ENCODE peak calls at places on chromosomes 3 and 15, in eight cellular contexts. N, O, U, Y, X, K, P and H are unnamed samples.

GRCh38 chr3:13132281-13132680 is 59.1 kb upstream of the IQSEC1 start:
- DNase-seq in N (no peak), O (no peak), U (no peak), Y (peak), X (peak), K (no peak), P (no peak), H (no peak)

GRCh38 chr15:99108993-99109392 is 4.1 kb downstream of the SYNM start:
- DNase-seq in N (no peak), O (no peak), U (no peak), Y (no peak), X (no peak), K (no peak), P (no peak), H (no peak)

GRCh38 chr15:58724471-58724870 is 25.0 kb downstream of the ADAM10 start:
- DNase-seq in N (no peak), O (peak), U (peak), Y (no peak), X (no peak), K (no peak), P (no peak), H (no peak)

GRCh38 chr3:17057316-17057715 is 172.6 kb downstream of the PLCL2 start:
- DNase-seq in N (no peak), O (peak), U (peak), Y (no peak), X (no peak), K (no peak), P (no peak), H (no peak)

GRCh38 chr3:184185461-184186183 is 377 bp upstream of the ABCF3 start:
- DNase-seq in N (peak), O (peak), U (peak), Y (peak), X (peak), K (peak), P (peak), H (peak)

GRCh38 chr15:70617076-70617910 is 146.1 kb downstream of the UACA start:
- DNase-seq in N (no peak), O (no peak), U (peak), Y (no peak), X (no peak), K (no peak), P (no peak), H (no peak)

GRCh38 chr3:129584631-129585030 is 21.8 kb downstream of the PLXND1 start:
- DNase-seq in N (no peak), O (no peak), U (no peak), Y (no peak), X (no peak), K (no peak), P (no peak), H (no peak)

GRCh38 chr15:59567369-59567768 is 44.2 kb upstream of the GCNT3 start:
- DNase-seq in N (no peak), O (no peak), U (no peak), Y (peak), X (no peak), K (no peak), P (no peak), H (no peak)

GRCh38 chr15:88909956-88910831 is 3.0 kb downstream of the MFGE8 start:
- DNase-seq in N (no peak), O (peak), U (peak), Y (no peak), X (no peak), K (no peak), P (no peak), H (no peak)

GRCh38 chr3:9676780-9677179 is 26.9 kb upstream of the CPNE9 start:
- DNase-seq in N (no peak), O (no peak), U (no peak), Y (no peak), X (no peak), K (no peak), P (no peak), H (no peak)

GRCh38 chr3:14216257-14217048 is 37.8 kb downstream of the LSM3 start:
- DNase-seq in N (peak), O (peak), U (no peak), Y (no peak), X (peak), K (no peak), P (peak), H (peak)

GRCh38 chr3:60104045-60104444 is 1054.2 kb upstream of the CFAP20DC start:
- DNase-seq in N (no peak), O (no peak), U (no peak), Y (no peak), X (no peak), K (no peak), P (no peak), H (no peak)

GRCh38 chr3:142563491-142563997 is 15.0 kb downstream of the ATR start:
- DNase-seq in N (no peak), O (no peak), U (no peak), Y (no peak), X (no peak), K (no peak), P (no peak), H (no peak)

GRCh38 chr3:186930143-186930638 is at the start of gene ST6GAL1:
- DNase-seq in N (no peak), O (peak), U (peak), Y (peak), X (peak), K (no peak), P (peak), H (peak)

GRCh38 chr3:169901453-169901852 is 9.9 kb upstream of the SAMD7 start:
- DNase-seq in N (no peak), O (no peak), U (peak), Y (no peak), X (no peak), K (no peak), P (no peak), H (no peak)

GRCh38 chr3:128080323-128080898 is 28.2 kb downstream of the SEC61A1 start:
- DNase-seq in N (no peak), O (peak), U (peak), Y (no peak), X (no peak), K (no peak), P (no peak), H (no peak)

GRCh38 chr3:160564949-160565441 is 376 bp downstream of the KPNA4 start:
- DNase-seq in N (peak), O (peak), U (peak), Y (peak), X (peak), K (no peak), P (peak), H (peak)

GRCh38 chr3:164030194-164030593 is 1048.1 kb downstream of the SI start:
- DNase-seq in N (no peak), O (no peak), U (no peak), Y (no peak), X (no peak), K (no peak), P (no peak), H (no peak)

GRCh38 chr3:195551381-195551978 is 8.4 kb upstream of the PPP1R2 start:
- DNase-seq in N (no peak), O (no peak), U (no peak), Y (no peak), X (no peak), K (no peak), P (peak), H (no peak)

GRCh38 chr15:25065876-25066275 is 111.1 kb downstream of the SNRPN start:
- DNase-seq in N (no peak), O (no peak), U (no peak), Y (no peak), X (no peak), K (no peak), P (no peak), H (no peak)

GRCh38 chr15:27361418-27361817 is 390.4 kb downstream of the GABRG3 start:
- DNase-seq in N (no peak), O (no peak), U (no peak), Y (no peak), X (no peak), K (no peak), P (no peak), H (no peak)

DNA sequence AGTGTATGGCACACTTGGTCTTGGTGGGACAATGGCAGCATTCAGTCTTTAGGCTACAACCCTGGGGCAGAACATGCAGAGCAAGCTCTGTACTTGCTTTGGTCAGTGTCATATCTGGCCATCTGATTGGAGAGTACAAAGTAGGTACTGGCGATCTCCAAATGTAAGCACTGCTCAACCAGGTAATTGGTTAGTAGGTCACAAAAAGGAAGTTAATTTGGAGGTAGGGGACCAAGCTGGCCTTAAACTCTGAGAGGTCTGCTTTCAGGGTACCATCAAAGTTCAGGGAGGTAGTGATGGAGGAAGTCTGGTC is 3.3 kb upstream of the ABHD5 start:
- DNase-seq in N (no peak), O (no peak), U (no peak), Y (no peak), X (no peak), K (no peak), P (no peak), H (no peak)
- H3K27ac ChIP-seq in N (no peak), O (no peak), U (no peak), Y (no peak), X (no peak), K (no peak), P (no peak), H (no peak)

DNA sequence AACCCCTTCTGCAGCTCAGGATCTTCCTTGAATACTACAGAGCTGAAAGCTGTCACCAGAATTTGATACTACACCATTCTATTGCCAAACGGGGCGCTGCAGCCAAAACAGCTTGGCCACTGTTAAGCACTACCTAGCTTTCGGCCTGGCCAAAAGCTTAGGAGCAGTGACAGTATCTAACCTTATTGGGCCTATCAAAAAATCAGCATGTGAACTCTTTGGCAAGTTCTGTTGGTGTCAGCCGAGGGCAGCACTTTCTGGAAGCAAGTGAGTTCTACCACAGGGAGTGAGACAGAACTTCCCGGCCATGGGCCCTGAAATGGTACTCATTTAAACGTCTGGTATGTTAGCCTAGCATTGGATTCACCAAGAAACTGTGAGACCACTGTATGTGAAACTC is 16.1 kb upstream of the GYG1 start:
- DNase-seq in N (no peak), O (peak), U (no peak), Y (no peak), X (no peak), K (no peak), P (no peak), H (no peak)
- H3K27ac ChIP-seq in N (no peak), O (no peak), U (no peak), Y (peak), X (no peak), K (no peak), P (no peak), H (no peak)

DNA sequence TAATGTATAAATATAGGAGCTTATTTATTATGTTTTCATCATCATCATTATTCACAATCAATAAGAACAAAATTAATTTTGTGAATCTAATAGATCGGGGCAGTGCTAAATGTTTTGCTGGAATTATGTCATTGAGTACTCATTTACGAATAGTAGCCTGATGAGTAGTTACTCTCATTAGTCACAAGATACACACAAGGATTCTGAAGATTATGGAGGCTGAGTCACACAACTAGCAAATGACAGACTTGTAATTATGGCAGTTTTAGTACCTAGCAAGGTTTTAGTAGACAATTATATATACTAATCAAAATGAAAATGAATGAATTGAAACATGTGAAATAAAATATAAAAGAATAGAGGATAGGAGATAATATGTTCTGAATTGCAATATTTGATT is 954.2 kb downstream of the CADM2 start:
- DNase-seq in N (no peak), O (peak), U (peak), Y (no peak), X (no peak), K (no peak), P (no peak), H (no peak)
- H3K27ac ChIP-seq in N (no peak), O (no peak), U (no peak), Y (no peak), X (no peak), K (no peak), P (no peak), H (no peak)

GRCh38 chr3:79618883-79619282 is 148.9 kb downstream of the ROBO1 start:
- DNase-seq in N (no peak), O (no peak), U (no peak), Y (no peak), X (no peak), K (no peak), P (no peak), H (no peak)
- H3K27ac ChIP-seq in N (no peak), O (no peak), U (no peak), Y (no peak), X (no peak), K (no peak), P (no peak), H (no peak)

GRCh38 chr3:68234118-68234780 is 579.8 kb upstream of the SUCLG2 start:
- DNase-seq in N (no peak), O (no peak), U (no peak), Y (no peak), X (no peak), K (no peak), P (no peak), H (no peak)
- H3K27ac ChIP-seq in N (no peak), O (no peak), U (no peak), Y (no peak), X (no peak), K (no peak), P (no peak), H (no peak)

DNA sequence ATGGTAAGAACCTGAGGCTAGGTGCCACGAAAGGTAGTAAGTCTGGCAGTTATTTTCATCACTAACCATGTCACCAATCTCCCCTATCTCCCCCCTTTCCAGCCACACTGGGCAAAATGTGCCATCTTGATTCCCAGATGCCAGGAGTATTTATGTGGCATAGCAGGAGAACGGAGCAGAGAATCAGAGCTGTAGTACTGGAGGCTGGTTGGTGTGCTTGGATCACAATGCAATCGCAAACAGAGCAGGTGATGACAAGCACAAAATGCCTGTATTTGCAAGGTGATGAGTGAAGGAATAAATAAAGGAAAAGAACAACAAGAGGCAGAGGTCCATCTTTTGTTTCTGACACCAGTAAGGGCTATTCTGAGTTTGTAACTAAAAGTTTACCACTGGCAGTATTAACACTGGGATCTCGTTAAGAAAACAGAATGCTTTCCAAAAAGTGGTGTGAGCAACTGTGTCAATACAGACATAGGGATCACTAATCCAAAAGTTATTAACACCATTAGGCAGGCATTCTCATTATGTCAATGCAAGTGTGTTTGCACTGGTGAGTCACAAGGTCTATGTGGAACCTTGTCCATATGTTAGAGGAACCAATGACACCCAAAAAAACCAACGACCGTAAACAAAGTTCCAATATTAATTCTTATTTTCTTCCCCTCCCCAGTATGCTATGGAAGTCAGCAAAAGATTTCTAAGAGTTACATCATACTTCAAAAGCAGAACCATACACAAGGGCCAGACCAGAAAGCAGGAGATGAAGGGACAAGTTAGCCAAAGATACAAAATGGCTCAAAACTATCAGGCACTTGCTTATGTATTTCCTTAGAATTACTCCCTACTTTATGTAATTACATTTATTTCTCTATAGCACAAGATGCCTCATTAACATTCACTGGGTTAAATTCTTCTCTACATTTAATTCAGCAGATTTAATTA is 556.6 kb downstream of the FOXP1 start:
- DNase-seq in N (no peak), O (peak), U (peak), Y (no peak), X (no peak), K (no peak), P (no peak), H (no peak)
- H3K27ac ChIP-seq in N (no peak), O (no peak), U (no peak), Y (peak), X (peak), K (no peak), P (no peak), H (no peak)